ENCODE peak calls at places on chromosomes 4 and X, in seven cellular contexts. One of them, this sample, is unnamed.

GRCh38 chr4:14924080-14924916 is 78.0 kb upstream of the CPEB2 start:
- DNase-seq in epithelial cell of esophagus: no peak
- DNase-seq in A549: no peak
- DNase-seq in body of pancreas: no peak
- DNase-seq in endodermal cell: no peak
- DNase-seq in lung: no peak
- DNase-seq in CD8-positive, alpha-beta T cell: no peak
- DNase-seq in this sample: no peak

GRCh38 chrX:54359408-54359807 is 1.6 kb upstream of the WNK3 start:
- DNase-seq in epithelial cell of esophagus: no peak
- DNase-seq in A549: no peak
- DNase-seq in body of pancreas: no peak
- DNase-seq in endodermal cell: no peak
- DNase-seq in lung: no peak
- DNase-seq in CD8-positive, alpha-beta T cell: no peak
- DNase-seq in this sample: no peak

GRCh38 chr4:15106417-15106816 is 104.1 kb downstream of the CPEB2 start:
- DNase-seq in epithelial cell of esophagus: no peak
- DNase-seq in A549: peak
- DNase-seq in body of pancreas: no peak
- DNase-seq in endodermal cell: no peak
- DNase-seq in lung: no peak
- DNase-seq in CD8-positive, alpha-beta T cell: no peak
- DNase-seq in this sample: no peak

GRCh38 chr4:181418491-181418890 is 824.7 kb upstream of the TENM3 start:
- DNase-seq in epithelial cell of esophagus: no peak
- DNase-seq in A549: no peak
- DNase-seq in body of pancreas: no peak
- DNase-seq in endodermal cell: no peak
- DNase-seq in lung: no peak
- DNase-seq in CD8-positive, alpha-beta T cell: no peak
- DNase-seq in this sample: no peak

GRCh38 chr4:60884545-60884944 is 315.6 kb upstream of the ADGRL3 start:
- DNase-seq in epithelial cell of esophagus: no peak
- DNase-seq in A549: no peak
- DNase-seq in body of pancreas: no peak
- DNase-seq in endodermal cell: no peak
- DNase-seq in lung: no peak
- DNase-seq in CD8-positive, alpha-beta T cell: no peak
- DNase-seq in this sample: no peak

GRCh38 chr4:108215055-108215454 is 46.3 kb upstream of the LEF1 start:
- DNase-seq in epithelial cell of esophagus: no peak
- DNase-seq in A549: no peak
- DNase-seq in body of pancreas: no peak
- DNase-seq in endodermal cell: no peak
- DNase-seq in lung: no peak
- DNase-seq in CD8-positive, alpha-beta T cell: no peak
- DNase-seq in this sample: no peak

GRCh38 chr4:20384456-20384855 is 132.8 kb downstream of the SLIT2 start:
- DNase-seq in epithelial cell of esophagus: no peak
- DNase-seq in A549: no peak
- DNase-seq in body of pancreas: no peak
- DNase-seq in endodermal cell: no peak
- DNase-seq in lung: no peak
- DNase-seq in CD8-positive, alpha-beta T cell: no peak
- DNase-seq in this sample: no peak

GRCh38 chr4:2292679-2293108 is 30.8 kb upstream of the MXD4 start:
- DNase-seq in epithelial cell of esophagus: no peak
- DNase-seq in A549: no peak
- DNase-seq in body of pancreas: no peak
- DNase-seq in endodermal cell: no peak
- DNase-seq in lung: no peak
- DNase-seq in CD8-positive, alpha-beta T cell: no peak
- DNase-seq in this sample: no peak

GRCh38 chr4:55445921-55446577 is 50.3 kb downstream of the TMEM165 start:
- DNase-seq in epithelial cell of esophagus: peak
- DNase-seq in A549: no peak
- DNase-seq in body of pancreas: no peak
- DNase-seq in endodermal cell: no peak
- DNase-seq in lung: no peak
- DNase-seq in CD8-positive, alpha-beta T cell: no peak
- DNase-seq in this sample: no peak

GRCh38 chr4:141686146-141686775 is 49.9 kb downstream of the IL15 start:
- DNase-seq in epithelial cell of esophagus: peak
- DNase-seq in A549: peak
- DNase-seq in body of pancreas: no peak
- DNase-seq in endodermal cell: no peak
- DNase-seq in lung: no peak
- DNase-seq in CD8-positive, alpha-beta T cell: no peak
- DNase-seq in this sample: no peak

GRCh38 chr4:188903995-188904394 is 764.8 kb downstream of the TRIML1 start:
- DNase-seq in epithelial cell of esophagus: no peak
- DNase-seq in A549: no peak
- DNase-seq in body of pancreas: no peak
- DNase-seq in endodermal cell: no peak
- DNase-seq in lung: no peak
- DNase-seq in CD8-positive, alpha-beta T cell: no peak
- DNase-seq in this sample: no peak

GRCh38 chr4:105257817-105258495 is 111.3 kb downstream of the TET2 start:
- DNase-seq in epithelial cell of esophagus: peak
- DNase-seq in A549: no peak
- DNase-seq in body of pancreas: no peak
- DNase-seq in endodermal cell: no peak
- DNase-seq in lung: no peak
- DNase-seq in CD8-positive, alpha-beta T cell: no peak
- DNase-seq in this sample: no peak
- TF ChIP-seq CTCF in epithelial cell of esophagus: peak
- TF ChIP-seq CTCF in A549: no peak
- TF ChIP-seq CTCF in body of pancreas: no peak
- TF ChIP-seq CTCF in endodermal cell: peak
- TF ChIP-seq CTCF in lung: no peak
- TF ChIP-seq CTCF in CD8-positive, alpha-beta T cell: no peak
- TF ChIP-seq CTCF in this sample: peak

GRCh38 chrX:153668423-153669173 is 5.0 kb downstream of the PNCK start:
- DNase-seq in epithelial cell of esophagus: no peak
- DNase-seq in A549: no peak
- DNase-seq in body of pancreas: no peak
- DNase-seq in endodermal cell: no peak
- DNase-seq in lung: no peak
- DNase-seq in CD8-positive, alpha-beta T cell: no peak
- DNase-seq in this sample: no peak

GRCh38 chrX:153667931-153668396 is 5.6 kb downstream of the PNCK start:
- DNase-seq in epithelial cell of esophagus: peak
- DNase-seq in A549: peak
- DNase-seq in body of pancreas: peak
- DNase-seq in endodermal cell: peak
- DNase-seq in lung: peak
- DNase-seq in CD8-positive, alpha-beta T cell: peak
- DNase-seq in this sample: peak

GRCh38 chrX:153669174-153669890 is 4.3 kb downstream of the PNCK start:
- DNase-seq in epithelial cell of esophagus: no peak
- DNase-seq in A549: no peak
- DNase-seq in body of pancreas: no peak
- DNase-seq in endodermal cell: peak
- DNase-seq in lung: no peak
- DNase-seq in CD8-positive, alpha-beta T cell: no peak
- DNase-seq in this sample: no peak

GRCh38 chrX:153665726-153666306 is 7.8 kb downstream of the PNCK start:
- DNase-seq in epithelial cell of esophagus: no peak
- DNase-seq in A549: no peak
- DNase-seq in body of pancreas: no peak
- DNase-seq in endodermal cell: peak
- DNase-seq in lung: no peak
- DNase-seq in CD8-positive, alpha-beta T cell: no peak
- DNase-seq in this sample: no peak

GRCh38 chrX:153667281-153667831 is 6.3 kb downstream of the PNCK start:
- DNase-seq in epithelial cell of esophagus: no peak
- DNase-seq in A549: no peak
- DNase-seq in body of pancreas: no peak
- DNase-seq in endodermal cell: peak
- DNase-seq in lung: no peak
- DNase-seq in CD8-positive, alpha-beta T cell: no peak
- DNase-seq in this sample: no peak
- H3K4me3 ChIP-seq in epithelial cell of esophagus: peak
- H3K4me3 ChIP-seq in A549: peak
- H3K4me3 ChIP-seq in body of pancreas: no peak
- H3K4me3 ChIP-seq in endodermal cell: no peak
- H3K4me3 ChIP-seq in lung: no peak
- H3K4me3 ChIP-seq in CD8-positive, alpha-beta T cell: no peak
- H3K4me3 ChIP-seq in this sample: peak

DNA sequence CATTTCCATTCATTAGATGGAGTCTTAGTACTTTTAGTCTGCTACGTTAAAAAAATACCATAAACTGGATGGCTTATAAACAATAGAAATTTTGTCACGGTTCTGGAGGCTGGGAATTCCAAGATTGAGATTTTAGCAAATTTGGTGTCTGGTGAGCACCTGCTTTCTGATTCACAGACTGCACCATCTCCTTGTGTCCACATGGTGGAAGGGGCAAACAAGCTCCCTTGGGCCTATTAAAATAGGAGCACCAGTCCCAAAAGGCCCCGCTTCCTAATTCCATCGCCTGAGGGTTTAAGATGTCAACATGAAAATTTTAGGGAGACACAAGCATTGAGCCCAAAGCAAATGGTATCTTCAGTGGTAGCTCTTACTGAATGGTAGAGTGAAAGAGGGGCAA is 120.5 kb upstream of the MAP9 start:
- DNase-seq in epithelial cell of esophagus: no peak
- DNase-seq in A549: no peak
- DNase-seq in body of pancreas: no peak
- DNase-seq in endodermal cell: no peak
- DNase-seq in lung: no peak
- DNase-seq in CD8-positive, alpha-beta T cell: no peak
- DNase-seq in this sample: no peak
- TF ChIP-seq CTCF in epithelial cell of esophagus: peak
- TF ChIP-seq CTCF in A549: no peak
- TF ChIP-seq CTCF in body of pancreas: no peak
- TF ChIP-seq CTCF in endodermal cell: peak
- TF ChIP-seq CTCF in lung: no peak
- TF ChIP-seq CTCF in CD8-positive, alpha-beta T cell: no peak
- TF ChIP-seq CTCF in this sample: no peak

DNA sequence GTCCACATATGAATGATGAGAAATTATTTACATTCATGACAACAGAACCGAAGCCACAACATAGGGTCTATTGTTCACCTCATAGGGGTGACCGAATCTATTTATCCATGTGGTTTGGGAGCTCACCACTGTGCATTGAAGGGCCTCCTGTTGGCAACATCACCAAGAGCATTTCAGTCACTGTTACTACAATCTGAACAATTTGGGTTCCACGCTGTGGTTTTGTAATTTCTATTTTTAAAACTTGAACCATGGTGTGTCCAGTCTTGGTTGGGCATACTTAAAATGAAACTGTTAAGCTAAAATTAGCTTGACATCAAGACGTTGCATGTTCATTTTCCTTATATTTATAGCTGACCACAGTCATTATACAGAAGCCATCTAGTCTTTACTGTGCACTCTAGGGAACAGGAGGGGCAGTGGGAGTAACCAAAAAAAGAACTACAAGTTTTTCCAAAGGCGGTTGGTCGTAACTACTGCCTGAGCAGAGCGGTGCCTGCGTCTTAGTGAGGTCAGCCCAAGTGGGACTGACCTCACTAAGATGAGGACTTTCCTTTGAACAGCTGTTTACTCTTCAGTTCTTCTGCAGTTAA is 192.1 kb downstream of the SPRY1 start:
- DNase-seq in epithelial cell of esophagus: no peak
- DNase-seq in A549: peak
- DNase-seq in body of pancreas: no peak
- DNase-seq in endodermal cell: no peak
- DNase-seq in lung: no peak
- DNase-seq in CD8-positive, alpha-beta T cell: no peak
- DNase-seq in this sample: no peak
- H3K4me3 ChIP-seq in epithelial cell of esophagus: no peak
- H3K4me3 ChIP-seq in A549: peak
- H3K4me3 ChIP-seq in body of pancreas: no peak
- H3K4me3 ChIP-seq in endodermal cell: no peak
- H3K4me3 ChIP-seq in lung: no peak
- H3K4me3 ChIP-seq in CD8-positive, alpha-beta T cell: no peak
- H3K4me3 ChIP-seq in this sample: no peak

This sample was measured in LNCaP clone FGC.